ENCODE peak calls at places on chromosomes 2 and 18, in seven cellular contexts. One of them, this sample, is unnamed.
A peak's percentile ranks its signal among the peaks of the same experiment; 100 is the strongest.

GRCh38 chr2:86135653-86136052 is 29.6 kb downstream of the PTCD3 start:
- DNase-seq in tibial artery: no peak
- DNase-seq in A549: no peak
- DNase-seq in left ventricle myocardium inferior: no peak
- DNase-seq in psoas muscle: no peak
- DNase-seq in cardiac muscle cell: no peak
- DNase-seq in HL-60: no peak
- DNase-seq in this sample: no peak

GRCh38 chr2:174334781-174335604 is at the start of gene SP9:
- DNase-seq in tibial artery: no peak
- DNase-seq in A549: peak; percentile 91
- DNase-seq in left ventricle myocardium inferior: no peak
- DNase-seq in psoas muscle: no peak
- DNase-seq in cardiac muscle cell: peak; percentile 43
- DNase-seq in HL-60: peak; percentile 28
- DNase-seq in this sample: peak; percentile 89

GRCh38 chr18:74832999-74833398 is 235.3 kb downstream of the ZNF407 start:
- DNase-seq in tibial artery: no peak
- DNase-seq in A549: no peak
- DNase-seq in left ventricle myocardium inferior: no peak
- DNase-seq in psoas muscle: no peak
- DNase-seq in cardiac muscle cell: no peak
- DNase-seq in HL-60: peak; percentile 14
- DNase-seq in this sample: no peak

GRCh38 chr18:23301971-23302370 is 151.1 kb upstream of the RIOK3 start:
- DNase-seq in tibial artery: no peak
- DNase-seq in A549: no peak
- DNase-seq in left ventricle myocardium inferior: no peak
- DNase-seq in psoas muscle: no peak
- DNase-seq in cardiac muscle cell: no peak
- DNase-seq in HL-60: no peak
- DNase-seq in this sample: no peak

GRCh38 chr18:8324343-8325065 is 284.7 kb upstream of the RAB12 start:
- DNase-seq in tibial artery: no peak
- DNase-seq in A549: no peak
- DNase-seq in left ventricle myocardium inferior: no peak
- DNase-seq in psoas muscle: no peak
- DNase-seq in cardiac muscle cell: no peak
- DNase-seq in HL-60: no peak
- DNase-seq in this sample: no peak

GRCh38 chr2:38127277-38127676 is 51.3 kb upstream of the CYP1B1 start:
- DNase-seq in tibial artery: no peak
- DNase-seq in A549: no peak
- DNase-seq in left ventricle myocardium inferior: no peak
- DNase-seq in psoas muscle: no peak
- DNase-seq in cardiac muscle cell: no peak
- DNase-seq in HL-60: no peak
- DNase-seq in this sample: no peak

GRCh38 chr2:100185105-100185504 is 42.7 kb upstream of the AFF3 start:
- DNase-seq in tibial artery: no peak
- DNase-seq in A549: no peak
- DNase-seq in left ventricle myocardium inferior: no peak
- DNase-seq in psoas muscle: no peak
- DNase-seq in cardiac muscle cell: no peak
- DNase-seq in HL-60: no peak
- DNase-seq in this sample: no peak

GRCh38 chr2:240507778-240508251 is 50.0 kb downstream of the ANKMY1 start:
- DNase-seq in tibial artery: no peak
- DNase-seq in A549: no peak
- DNase-seq in left ventricle myocardium inferior: no peak
- DNase-seq in psoas muscle: no peak
- DNase-seq in cardiac muscle cell: no peak
- DNase-seq in HL-60: no peak
- DNase-seq in this sample: peak; percentile 59

GRCh38 chr2:130391872-130392670 is 36.2 kb downstream of the PTPN18 start:
- DNase-seq in tibial artery: no peak
- DNase-seq in A549: no peak
- DNase-seq in left ventricle myocardium inferior: no peak
- DNase-seq in psoas muscle: no peak
- DNase-seq in cardiac muscle cell: peak; percentile 53
- DNase-seq in HL-60: no peak
- DNase-seq in this sample: peak; percentile 77

GRCh38 chr2:84293791-84294380 is 165.2 kb downstream of the SUCLG1 start:
- DNase-seq in tibial artery: no peak
- DNase-seq in A549: no peak
- DNase-seq in left ventricle myocardium inferior: no peak
- DNase-seq in psoas muscle: no peak
- DNase-seq in cardiac muscle cell: no peak
- DNase-seq in HL-60: no peak
- DNase-seq in this sample: no peak

GRCh38 chr18:66119347-66119746 is 368.5 kb downstream of the CDH7 start:
- DNase-seq in tibial artery: no peak
- DNase-seq in A549: no peak
- DNase-seq in left ventricle myocardium inferior: no peak
- DNase-seq in psoas muscle: no peak
- DNase-seq in cardiac muscle cell: no peak
- DNase-seq in HL-60: no peak
- DNase-seq in this sample: no peak

GRCh38 chr18:66129248-66129647 is 378.4 kb downstream of the CDH7 start:
- DNase-seq in tibial artery: no peak
- DNase-seq in A549: no peak
- DNase-seq in left ventricle myocardium inferior: no peak
- DNase-seq in psoas muscle: no peak
- DNase-seq in cardiac muscle cell: no peak
- DNase-seq in HL-60: no peak
- DNase-seq in this sample: no peak

GRCh38 chr18:66124394-66124793 is 373.6 kb downstream of the CDH7 start:
- DNase-seq in tibial artery: no peak
- DNase-seq in A549: no peak
- DNase-seq in left ventricle myocardium inferior: no peak
- DNase-seq in psoas muscle: no peak
- DNase-seq in cardiac muscle cell: no peak
- DNase-seq in HL-60: no peak
- DNase-seq in this sample: no peak
- TF ChIP-seq CTCF in tibial artery: no peak
- TF ChIP-seq CTCF in A549: no peak
- TF ChIP-seq CTCF in left ventricle myocardium inferior: peak; percentile 50
- TF ChIP-seq CTCF in psoas muscle: peak; percentile 23
- TF ChIP-seq CTCF in cardiac muscle cell: no peak
- TF ChIP-seq CTCF in HL-60: no peak
- TF ChIP-seq CTCF in this sample: no peak

GRCh38 chr2:191234456-191234855 is 10.7 kb upstream of the MYO1B start:
- DNase-seq in tibial artery: no peak
- DNase-seq in A549: no peak
- DNase-seq in left ventricle myocardium inferior: no peak
- DNase-seq in psoas muscle: no peak
- DNase-seq in cardiac muscle cell: no peak
- DNase-seq in HL-60: no peak
- DNase-seq in this sample: no peak

GRCh38 chr2:191228861-191229260 is 16.3 kb upstream of the MYO1B start:
- DNase-seq in tibial artery: no peak
- DNase-seq in A549: no peak
- DNase-seq in left ventricle myocardium inferior: peak; percentile 65
- DNase-seq in psoas muscle: peak; percentile 67
- DNase-seq in cardiac muscle cell: no peak
- DNase-seq in HL-60: no peak
- DNase-seq in this sample: peak; percentile 85

GRCh38 chr2:191230174-191230573 is 15.0 kb upstream of the MYO1B start:
- DNase-seq in tibial artery: no peak
- DNase-seq in A549: no peak
- DNase-seq in left ventricle myocardium inferior: no peak
- DNase-seq in psoas muscle: no peak
- DNase-seq in cardiac muscle cell: peak; percentile 83
- DNase-seq in HL-60: no peak
- DNase-seq in this sample: no peak

GRCh38 chr2:191233533-191233932 is 11.7 kb upstream of the MYO1B start:
- DNase-seq in tibial artery: no peak
- DNase-seq in A549: no peak
- DNase-seq in left ventricle myocardium inferior: no peak
- DNase-seq in psoas muscle: no peak
- DNase-seq in cardiac muscle cell: no peak
- DNase-seq in HL-60: no peak
- DNase-seq in this sample: no peak

DNA sequence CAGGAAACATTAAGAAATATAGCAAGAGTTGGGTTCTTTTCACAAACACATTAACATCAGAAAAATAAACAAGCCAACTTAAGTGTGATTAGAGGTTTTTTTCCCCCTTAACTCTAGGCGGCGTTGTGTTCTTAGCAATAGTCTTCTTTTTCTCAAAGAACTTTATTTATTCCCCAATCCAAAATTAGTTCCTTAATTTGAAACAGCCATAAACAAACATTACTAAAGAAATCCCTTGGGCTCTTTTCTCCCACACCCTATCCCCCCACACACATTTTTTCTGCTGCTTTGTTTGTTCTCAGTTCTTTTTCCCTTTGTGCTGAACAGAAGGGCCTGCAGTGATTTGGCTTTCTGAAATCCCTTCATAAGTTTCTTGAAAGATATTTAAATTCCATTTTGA is 13.2 kb upstream of the MYO1B start:
- DNase-seq in tibial artery: no peak
- DNase-seq in A549: no peak
- DNase-seq in left ventricle myocardium inferior: no peak
- DNase-seq in psoas muscle: no peak
- DNase-seq in cardiac muscle cell: peak; percentile 56
- DNase-seq in HL-60: no peak
- DNase-seq in this sample: no peak
- TF ChIP-seq CTCF in tibial artery: peak; percentile 41
- TF ChIP-seq CTCF in A549: peak; percentile 41
- TF ChIP-seq CTCF in left ventricle myocardium inferior: peak; percentile 52
- TF ChIP-seq CTCF in psoas muscle: no peak
- TF ChIP-seq CTCF in cardiac muscle cell: peak; percentile 63
- TF ChIP-seq CTCF in HL-60: no peak
- TF ChIP-seq CTCF in this sample: no peak

GRCh38 chr2:61138859-61139258 is 23.1 kb upstream of the C2orf74 start:
- DNase-seq in tibial artery: no peak
- DNase-seq in A549: no peak
- DNase-seq in left ventricle myocardium inferior: no peak
- DNase-seq in psoas muscle: no peak
- DNase-seq in cardiac muscle cell: no peak
- DNase-seq in HL-60: no peak
- DNase-seq in this sample: no peak

GRCh38 chr2:61141151-61141550 is 20.8 kb upstream of the C2orf74 start:
- DNase-seq in tibial artery: no peak
- DNase-seq in A549: no peak
- DNase-seq in left ventricle myocardium inferior: no peak
- DNase-seq in psoas muscle: no peak
- DNase-seq in cardiac muscle cell: no peak
- DNase-seq in HL-60: no peak
- DNase-seq in this sample: no peak

GRCh38 chr2:61145990-61146389 is 16.0 kb upstream of the C2orf74 start:
- DNase-seq in tibial artery: no peak
- DNase-seq in A549: no peak
- DNase-seq in left ventricle myocardium inferior: no peak
- DNase-seq in psoas muscle: no peak
- DNase-seq in cardiac muscle cell: no peak
- DNase-seq in HL-60: no peak
- DNase-seq in this sample: no peak

GRCh38 chr2:61149074-61149473 is 12.9 kb upstream of the C2orf74 start:
- DNase-seq in tibial artery: no peak
- DNase-seq in A549: no peak
- DNase-seq in left ventricle myocardium inferior: no peak
- DNase-seq in psoas muscle: no peak
- DNase-seq in cardiac muscle cell: no peak
- DNase-seq in HL-60: no peak
- DNase-seq in this sample: no peak

DNA sequence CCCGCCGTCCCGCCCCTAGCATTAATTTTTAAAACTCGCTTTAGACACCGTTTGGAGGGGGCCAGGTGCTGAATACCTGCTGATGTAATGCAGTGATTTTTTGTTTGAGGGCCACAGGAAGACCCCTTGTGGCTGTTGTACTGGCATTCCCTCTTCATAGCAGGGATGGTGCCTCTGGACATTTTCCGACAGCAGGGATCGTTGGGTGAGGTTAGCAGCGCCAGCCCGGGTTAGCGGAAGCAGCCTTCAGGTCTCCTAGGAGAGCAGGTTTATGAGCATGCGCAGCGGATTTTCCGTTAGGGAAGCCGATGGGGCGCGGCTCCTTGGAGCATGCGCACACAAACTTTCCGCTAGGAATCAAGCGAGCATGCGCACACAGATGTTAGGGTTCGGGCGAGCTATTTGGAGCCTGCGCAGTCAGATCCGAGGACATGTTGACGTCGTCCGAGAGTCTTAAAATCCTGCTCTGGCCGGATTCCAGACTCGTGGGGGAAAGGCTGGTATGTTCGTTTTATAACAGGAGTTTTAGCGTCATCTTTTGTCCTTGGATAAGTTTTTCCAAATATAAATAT is 17.2 kb upstream of the C2orf74 start:
- DNase-seq in tibial artery: peak; percentile 98
- DNase-seq in A549: peak; percentile 99
- DNase-seq in left ventricle myocardium inferior: peak; percentile 95
- DNase-seq in psoas muscle: peak; percentile 97
- DNase-seq in cardiac muscle cell: peak; percentile 99
- DNase-seq in HL-60: peak; percentile 96
- DNase-seq in this sample: peak; percentile 98
- TF ChIP-seq CTCF in tibial artery: no peak
- TF ChIP-seq CTCF in A549: no peak
- TF ChIP-seq CTCF in left ventricle myocardium inferior: peak; percentile 14
- TF ChIP-seq CTCF in psoas muscle: no peak
- TF ChIP-seq CTCF in cardiac muscle cell: no peak
- TF ChIP-seq CTCF in HL-60: no peak
- TF ChIP-seq CTCF in this sample: no peak

GRCh38 chr2:210370562-210370961 is 55.6 kb upstream of the MYL1 start:
- DNase-seq in tibial artery: no peak
- DNase-seq in A549: no peak
- DNase-seq in left ventricle myocardium inferior: no peak
- DNase-seq in psoas muscle: no peak
- DNase-seq in cardiac muscle cell: no peak
- DNase-seq in HL-60: no peak
- DNase-seq in this sample: no peak

GRCh38 chr2:210363261-210363660 is 48.3 kb upstream of the MYL1 start:
- DNase-seq in tibial artery: no peak
- DNase-seq in A549: no peak
- DNase-seq in left ventricle myocardium inferior: no peak
- DNase-seq in psoas muscle: no peak
- DNase-seq in cardiac muscle cell: no peak
- DNase-seq in HL-60: no peak
- DNase-seq in this sample: no peak

GRCh38 chr2:210363876-210364275 is 48.9 kb upstream of the MYL1 start:
- DNase-seq in tibial artery: no peak
- DNase-seq in A549: no peak
- DNase-seq in left ventricle myocardium inferior: no peak
- DNase-seq in psoas muscle: no peak
- DNase-seq in cardiac muscle cell: no peak
- DNase-seq in HL-60: no peak
- DNase-seq in this sample: no peak

DNA sequence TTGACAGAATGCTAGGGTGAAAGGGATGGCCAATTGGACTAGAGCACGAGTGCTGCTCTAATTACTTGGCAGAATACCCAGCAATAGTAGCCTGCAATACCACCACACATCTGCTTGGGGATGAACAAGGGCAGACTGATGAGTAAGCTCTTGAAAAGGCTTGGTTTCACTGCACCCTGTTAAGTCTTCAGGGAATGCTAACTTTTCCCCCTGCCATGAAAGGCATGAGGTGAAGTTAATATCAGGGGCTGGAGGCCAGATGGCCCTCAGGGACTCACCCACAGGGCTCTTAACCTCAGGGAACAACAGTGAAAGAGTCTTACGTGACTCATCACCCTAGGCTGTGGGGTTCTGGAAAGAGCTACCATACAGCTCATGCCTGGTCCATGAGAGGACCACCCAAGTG is 51.7 kb upstream of the MYL1 start:
- DNase-seq in tibial artery: no peak
- DNase-seq in A549: no peak
- DNase-seq in left ventricle myocardium inferior: no peak
- DNase-seq in psoas muscle: no peak
- DNase-seq in cardiac muscle cell: no peak
- DNase-seq in HL-60: no peak
- DNase-seq in this sample: no peak
- TF ChIP-seq CTCF in tibial artery: no peak
- TF ChIP-seq CTCF in A549: no peak
- TF ChIP-seq CTCF in left ventricle myocardium inferior: no peak
- TF ChIP-seq CTCF in psoas muscle: no peak
- TF ChIP-seq CTCF in cardiac muscle cell: no peak
- TF ChIP-seq CTCF in HL-60: no peak
- TF ChIP-seq CTCF in this sample: no peak

This sample was measured in lower leg skin.